ENCODE peak calls at places on chromosomes 2 and 18, in five cellular contexts. One of them, this sample, is unnamed.

GRCh38 chr2:85538507-85539360 is at the start of gene MAT2A:
- DNase-seq in IMR-90: peak
- DNase-seq in adipocyte: peak
- DNase-seq in fibroblast of lung: peak
- DNase-seq in neural progenitor cell: peak
- DNase-seq in this sample: no peak

GRCh38 chr2:168669151-168669550 is 133.3 kb upstream of the NOSTRIN start:
- DNase-seq in IMR-90: peak
- DNase-seq in adipocyte: no peak
- DNase-seq in fibroblast of lung: peak
- DNase-seq in neural progenitor cell: no peak
- DNase-seq in this sample: no peak

GRCh38 chr2:236600158-236600557 is 30.5 kb downstream of the ACKR3 start:
- DNase-seq in IMR-90: no peak
- DNase-seq in adipocyte: no peak
- DNase-seq in fibroblast of lung: no peak
- DNase-seq in neural progenitor cell: no peak
- DNase-seq in this sample: no peak

GRCh38 chr2:233556756-233557736 is 9.5 kb downstream of the USP40 start:
- DNase-seq in IMR-90: peak
- DNase-seq in adipocyte: peak
- DNase-seq in fibroblast of lung: peak
- DNase-seq in neural progenitor cell: no peak
- DNase-seq in this sample: no peak

GRCh38 chr2:158773121-158773520 is 22.0 kb upstream of the DAPL1 start:
- DNase-seq in IMR-90: peak
- DNase-seq in adipocyte: peak
- DNase-seq in fibroblast of lung: peak
- DNase-seq in neural progenitor cell: no peak
- DNase-seq in this sample: no peak

GRCh38 chr18:6874316-6874715 is 144.8 kb downstream of the ARHGAP28 start:
- DNase-seq in IMR-90: peak
- DNase-seq in adipocyte: no peak
- DNase-seq in fibroblast of lung: no peak
- DNase-seq in neural progenitor cell: no peak
- DNase-seq in this sample: no peak

GRCh38 chr18:5238371-5238758 is 41.3 kb upstream of the AKAIN1 start:
- DNase-seq in IMR-90: peak
- DNase-seq in adipocyte: peak
- DNase-seq in fibroblast of lung: peak
- DNase-seq in neural progenitor cell: peak
- DNase-seq in this sample: no peak

GRCh38 chr2:169561364-169561763 is 12.3 kb downstream of the FASTKD1 start:
- DNase-seq in IMR-90: no peak
- DNase-seq in adipocyte: no peak
- DNase-seq in fibroblast of lung: no peak
- DNase-seq in neural progenitor cell: no peak
- DNase-seq in this sample: no peak

GRCh38 chr2:41836944-41837343 is 210.9 kb upstream of the PKDCC start:
- DNase-seq in IMR-90: peak
- DNase-seq in adipocyte: peak
- DNase-seq in fibroblast of lung: peak
- DNase-seq in neural progenitor cell: peak
- DNase-seq in this sample: peak

GRCh38 chr18:62200121-62200914 is 13.3 kb downstream of the RELCH start:
- DNase-seq in IMR-90: peak
- DNase-seq in adipocyte: no peak
- DNase-seq in fibroblast of lung: peak
- DNase-seq in neural progenitor cell: no peak
- DNase-seq in this sample: no peak

GRCh38 chr2:75337619-75338018 is 138.3 kb upstream of the TACR1 start:
- DNase-seq in IMR-90: no peak
- DNase-seq in adipocyte: no peak
- DNase-seq in fibroblast of lung: no peak
- DNase-seq in neural progenitor cell: no peak
- DNase-seq in this sample: no peak

GRCh38 chr2:96773922-96774321 is 13.2 kb downstream of the CNNM4 start:
- DNase-seq in IMR-90: no peak
- DNase-seq in adipocyte: no peak
- DNase-seq in fibroblast of lung: no peak
- DNase-seq in neural progenitor cell: no peak
- DNase-seq in this sample: no peak

GRCh38 chr18:50606609-50607008 is 46.7 kb downstream of the MAPK4 start:
- DNase-seq in IMR-90: no peak
- DNase-seq in adipocyte: no peak
- DNase-seq in fibroblast of lung: no peak
- DNase-seq in neural progenitor cell: no peak
- DNase-seq in this sample: no peak

GRCh38 chr2:17892726-17893534 is 14.5 kb downstream of the KCNS3 start:
- DNase-seq in IMR-90: no peak
- DNase-seq in adipocyte: no peak
- DNase-seq in fibroblast of lung: no peak
- DNase-seq in neural progenitor cell: peak
- DNase-seq in this sample: no peak

GRCh38 chr18:79545255-79545654 is 134.3 kb upstream of the CTDP1 start:
- DNase-seq in IMR-90: no peak
- DNase-seq in adipocyte: no peak
- DNase-seq in fibroblast of lung: no peak
- DNase-seq in neural progenitor cell: no peak
- DNase-seq in this sample: no peak

GRCh38 chr2:152835674-152836073 is 117.3 kb downstream of the ARL6IP6 start:
- DNase-seq in IMR-90: no peak
- DNase-seq in adipocyte: no peak
- DNase-seq in fibroblast of lung: no peak
- DNase-seq in neural progenitor cell: no peak
- DNase-seq in this sample: no peak

GRCh38 chr2:181106229-181106628 is 125.8 kb downstream of the UBE2E3 start:
- DNase-seq in IMR-90: no peak
- DNase-seq in adipocyte: peak
- DNase-seq in fibroblast of lung: peak
- DNase-seq in neural progenitor cell: peak
- DNase-seq in this sample: no peak

GRCh38 chr18:79698668-79699335 is 19.2 kb downstream of the CTDP1 start:
- DNase-seq in IMR-90: peak
- DNase-seq in adipocyte: no peak
- DNase-seq in fibroblast of lung: peak
- DNase-seq in neural progenitor cell: no peak
- DNase-seq in this sample: no peak

GRCh38 chr18:23238152-23238531 is 102.9 kb downstream of the CABLES1 start:
- DNase-seq in IMR-90: peak
- DNase-seq in adipocyte: no peak
- DNase-seq in fibroblast of lung: peak
- DNase-seq in neural progenitor cell: no peak
- DNase-seq in this sample: no peak

GRCh38 chr2:148065936-148066335 is 45.0 kb downstream of the MBD5 start:
- DNase-seq in IMR-90: no peak
- DNase-seq in adipocyte: no peak
- DNase-seq in fibroblast of lung: no peak
- DNase-seq in neural progenitor cell: no peak
- DNase-seq in this sample: no peak

GRCh38 chr2:69291004-69291650 is 95.9 kb downstream of the GFPT1 start:
- DNase-seq in IMR-90: peak
- DNase-seq in adipocyte: peak
- DNase-seq in fibroblast of lung: peak
- DNase-seq in neural progenitor cell: no peak
- DNase-seq in this sample: no peak

GRCh38 chr2:163756588-163756987 is 20.8 kb upstream of the FIGN start:
- DNase-seq in IMR-90: no peak
- DNase-seq in adipocyte: no peak
- DNase-seq in fibroblast of lung: no peak
- DNase-seq in neural progenitor cell: no peak
- DNase-seq in this sample: no peak

GRCh38 chr2:49770919-49771318 is 616.6 kb upstream of the FSHR start:
- DNase-seq in IMR-90: no peak
- DNase-seq in adipocyte: peak
- DNase-seq in fibroblast of lung: peak
- DNase-seq in neural progenitor cell: peak
- DNase-seq in this sample: no peak

GRCh38 chr2:19690429-19690828 is 211.4 kb downstream of the TTC32 start:
- DNase-seq in IMR-90: no peak
- DNase-seq in adipocyte: no peak
- DNase-seq in fibroblast of lung: no peak
- DNase-seq in neural progenitor cell: no peak
- DNase-seq in this sample: no peak

GRCh38 chr2:38751847-38752410 is 768 bp upstream of the SRSF7 start:
- DNase-seq in IMR-90: peak
- DNase-seq in adipocyte: no peak
- DNase-seq in fibroblast of lung: peak
- DNase-seq in neural progenitor cell: peak
- DNase-seq in this sample: no peak

GRCh38 chr18:28062446-28062845 is 114.5 kb downstream of the CDH2 start:
- DNase-seq in IMR-90: no peak
- DNase-seq in adipocyte: peak
- DNase-seq in fibroblast of lung: peak
- DNase-seq in neural progenitor cell: no peak
- DNase-seq in this sample: no peak

GRCh38 chr2:177239934-177240600 is 24.5 kb downstream of the NFE2L2 start:
- DNase-seq in IMR-90: peak
- DNase-seq in adipocyte: no peak
- DNase-seq in fibroblast of lung: peak
- DNase-seq in neural progenitor cell: no peak
- DNase-seq in this sample: no peak

GRCh38 chr18:22489694-22490093 is 72.0 kb upstream of the CTAGE1 start:
- DNase-seq in IMR-90: peak
- DNase-seq in adipocyte: no peak
- DNase-seq in fibroblast of lung: peak
- DNase-seq in neural progenitor cell: no peak
- DNase-seq in this sample: no peak

GRCh38 chr2:240603081-240603835 is 16.7 kb downstream of the CAPN10 start:
- DNase-seq in IMR-90: no peak
- DNase-seq in adipocyte: no peak
- DNase-seq in fibroblast of lung: no peak
- DNase-seq in neural progenitor cell: no peak
- DNase-seq in this sample: no peak

GRCh38 chr18:47605093-47605492 is 325.4 kb downstream of the SMAD2 start:
- DNase-seq in IMR-90: no peak
- DNase-seq in adipocyte: no peak
- DNase-seq in fibroblast of lung: no peak
- DNase-seq in neural progenitor cell: no peak
- DNase-seq in this sample: no peak

GRCh38 chr2:170827841-170828532 is 11.3 kb downstream of the GAD1 start:
- DNase-seq in IMR-90: no peak
- DNase-seq in adipocyte: no peak
- DNase-seq in fibroblast of lung: no peak
- DNase-seq in neural progenitor cell: no peak
- DNase-seq in this sample: no peak

GRCh38 chr2:133498166-133498565 is 70.1 kb downstream of the NCKAP5 start:
- DNase-seq in IMR-90: no peak
- DNase-seq in adipocyte: no peak
- DNase-seq in fibroblast of lung: no peak
- DNase-seq in neural progenitor cell: no peak
- DNase-seq in this sample: peak

DNA sequence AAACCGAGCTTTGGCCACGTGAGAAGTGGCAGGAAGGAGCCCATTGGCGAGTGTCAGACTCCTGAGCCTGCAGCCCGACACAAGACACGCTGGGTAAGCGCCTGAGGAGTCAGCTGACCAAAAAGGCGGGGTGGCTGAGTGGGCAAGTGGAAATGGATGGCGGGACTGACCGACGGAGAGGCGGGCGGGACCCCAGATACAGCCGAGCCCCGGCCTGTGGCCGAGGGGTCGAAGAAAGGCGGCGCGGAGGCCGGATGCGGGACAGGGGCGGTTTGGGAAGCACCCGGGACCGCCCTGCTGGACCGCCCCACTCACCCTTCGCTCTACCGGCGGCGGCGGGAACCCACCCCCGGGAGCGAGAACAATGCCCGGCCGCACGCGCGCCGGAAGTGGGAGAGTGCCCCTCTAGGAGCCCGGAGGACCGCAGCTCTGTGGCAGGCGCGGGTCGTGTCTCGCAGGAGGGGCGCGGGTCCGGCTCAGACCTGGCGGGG is 22.8 kb downstream of the ZSCAN30 start:
- DNase-seq in IMR-90: no peak
- DNase-seq in adipocyte: no peak
- DNase-seq in fibroblast of lung: peak
- DNase-seq in neural progenitor cell: peak
- DNase-seq in this sample: no peak
- H3K9ac ChIP-seq in IMR-90: no peak
- H3K9ac ChIP-seq in adipocyte: peak
- H3K9ac ChIP-seq in fibroblast of lung: peak
- H3K9ac ChIP-seq in neural progenitor cell: no peak
- H3K9ac ChIP-seq in this sample: no peak

GRCh38 chr18:25831226-25831828 is 259.1 kb downstream of the SS18 start:
- DNase-seq in IMR-90: no peak
- DNase-seq in adipocyte: no peak
- DNase-seq in fibroblast of lung: peak
- DNase-seq in neural progenitor cell: no peak
- DNase-seq in this sample: no peak
- H3K9ac ChIP-seq in IMR-90: no peak
- H3K9ac ChIP-seq in adipocyte: no peak
- H3K9ac ChIP-seq in fibroblast of lung: no peak
- H3K9ac ChIP-seq in neural progenitor cell: no peak
- H3K9ac ChIP-seq in this sample: no peak

GRCh38 chr2:207230261-207231105 is 64.7 kb upstream of the KLF7 start:
- DNase-seq in IMR-90: no peak
- DNase-seq in adipocyte: peak
- DNase-seq in fibroblast of lung: no peak
- DNase-seq in neural progenitor cell: peak
- DNase-seq in this sample: no peak

GRCh38 chr2:207229161-207229560 is 63.4 kb upstream of the KLF7 start:
- DNase-seq in IMR-90: no peak
- DNase-seq in adipocyte: no peak
- DNase-seq in fibroblast of lung: no peak
- DNase-seq in neural progenitor cell: no peak
- DNase-seq in this sample: no peak

GRCh38 chr2:207233731-207234130 is 68.0 kb upstream of the KLF7 start:
- DNase-seq in IMR-90: no peak
- DNase-seq in adipocyte: no peak
- DNase-seq in fibroblast of lung: no peak
- DNase-seq in neural progenitor cell: no peak
- DNase-seq in this sample: no peak

GRCh38 chr2:207231106-207231860 is 65.5 kb upstream of the KLF7 start:
- DNase-seq in IMR-90: no peak
- DNase-seq in adipocyte: no peak
- DNase-seq in fibroblast of lung: peak
- DNase-seq in neural progenitor cell: no peak
- DNase-seq in this sample: no peak

GRCh38 chr2:207231962-207232361 is 66.2 kb upstream of the KLF7 start:
- DNase-seq in IMR-90: peak
- DNase-seq in adipocyte: no peak
- DNase-seq in fibroblast of lung: peak
- DNase-seq in neural progenitor cell: no peak
- DNase-seq in this sample: no peak
- H3K9ac ChIP-seq in IMR-90: no peak
- H3K9ac ChIP-seq in adipocyte: no peak
- H3K9ac ChIP-seq in fibroblast of lung: no peak
- H3K9ac ChIP-seq in neural progenitor cell: no peak
- H3K9ac ChIP-seq in this sample: no peak

GRCh38 chr2:149598014-149598395 is 10.4 kb upstream of the MMADHC start:
- DNase-seq in IMR-90: peak
- DNase-seq in adipocyte: peak
- DNase-seq in fibroblast of lung: peak
- DNase-seq in neural progenitor cell: no peak
- DNase-seq in this sample: no peak
- H3K9ac ChIP-seq in IMR-90: peak
- H3K9ac ChIP-seq in adipocyte: peak
- H3K9ac ChIP-seq in fibroblast of lung: no peak
- H3K9ac ChIP-seq in neural progenitor cell: no peak
- H3K9ac ChIP-seq in this sample: no peak

This sample was measured in SK-N-MC.